ENCODE peak calls at places on chromosomes 7 and 10, in nine cellular contexts. R, F, Y, M, C, H, K, N and B are unnamed samples.

GRCh38 chr10:29712108-29712507 is 77.3 kb upstream of the SVIL start:
- DNase-seq in R (no peak), F (peak), Y (no peak), M (no peak), C (no peak), H (peak), K (no peak), N (no peak), B (peak)

GRCh38 chr10:71084061-71084817 is 128.1 kb upstream of the UNC5B start:
- DNase-seq in R (no peak), F (no peak), Y (no peak), M (no peak), C (no peak), H (no peak), K (no peak), N (no peak), B (peak)

GRCh38 chr7:133070562-133070961 is 11.3 kb downstream of the CHCHD3 start:
- DNase-seq in R (peak), F (peak), Y (no peak), M (no peak), C (peak), H (no peak), K (no peak), N (peak), B (no peak)

GRCh38 chr7:149854611-149855367 is 16.6 kb downstream of the ZNF862 start:
- DNase-seq in R (peak), F (peak), Y (peak), M (peak), C (peak), H (peak), K (no peak), N (peak), B (no peak)

GRCh38 chr7:130228840-130229239 is 21.2 kb downstream of the SSMEM1 start:
- DNase-seq in R (no peak), F (no peak), Y (no peak), M (no peak), C (no peak), H (peak), K (no peak), N (no peak), B (no peak)

GRCh38 chr10:44864637-44865288 is 46.4 kb upstream of the TMEM72 start:
- DNase-seq in R (peak), F (peak), Y (no peak), M (peak), C (peak), H (peak), K (peak), N (peak), B (peak)

GRCh38 chr7:71348751-71349415 is 216.9 kb downstream of the GALNT17 start:
- DNase-seq in R (peak), F (peak), Y (no peak), M (no peak), C (no peak), H (no peak), K (no peak), N (no peak), B (no peak)

GRCh38 chr7:102085223-102085772 is 201.4 kb upstream of the SH2B2 start:
- DNase-seq in R (no peak), F (no peak), Y (no peak), M (no peak), C (no peak), H (no peak), K (no peak), N (no peak), B (no peak)

GRCh38 chr7:70619659-70620058 is 512.3 kb upstream of the GALNT17 start:
- DNase-seq in R (no peak), F (no peak), Y (no peak), M (no peak), C (no peak), H (peak), K (no peak), N (no peak), B (no peak)

GRCh38 chr10:26780793-26781601 is 79.8 kb downstream of the ABI1 start:
- DNase-seq in R (peak), F (peak), Y (peak), M (no peak), C (peak), H (no peak), K (peak), N (peak), B (no peak)

GRCh38 chr7:171364-171904 is 20.9 kb upstream of the FAM20C start:
- DNase-seq in R (no peak), F (peak), Y (no peak), M (peak), C (no peak), H (no peak), K (no peak), N (no peak), B (no peak)

GRCh38 chr10:110805292-110805691 is 66.4 kb upstream of the PDCD4 start:
- DNase-seq in R (peak), F (no peak), Y (no peak), M (no peak), C (no peak), H (no peak), K (no peak), N (no peak), B (no peak)

GRCh38 chr7:138556771-138557484 is 96.9 kb downstream of the TRIM24 start:
- DNase-seq in R (no peak), F (peak), Y (no peak), M (no peak), C (no peak), H (no peak), K (no peak), N (peak), B (no peak)

GRCh38 chr7:44275829-44276570 is 49.4 kb downstream of the CAMK2B start:
- DNase-seq in R (no peak), F (peak), Y (no peak), M (peak), C (no peak), H (peak), K (no peak), N (no peak), B (no peak)

GRCh38 chr10:26486304-26486703 is 48.2 kb downstream of the APBB1IP start:
- DNase-seq in R (peak), F (no peak), Y (peak), M (no peak), C (peak), H (no peak), K (no peak), N (peak), B (no peak)

GRCh38 chr7:111892568-111892967 is 313.6 kb downstream of the DOCK4 start:
- DNase-seq in R (no peak), F (no peak), Y (no peak), M (no peak), C (no peak), H (no peak), K (no peak), N (no peak), B (no peak)

GRCh38 chr10:103926722-103927319 is 8.8 kb upstream of the STN1 start:
- DNase-seq in R (no peak), F (peak), Y (no peak), M (no peak), C (no peak), H (peak), K (no peak), N (no peak), B (no peak)

GRCh38 chr10:11610855-11611247 is 599 bp downstream of the USP6NL start:
- DNase-seq in R (peak), F (peak), Y (no peak), M (peak), C (peak), H (peak), K (no peak), N (peak), B (no peak)

GRCh38 chr7:133629696-133630095 is 376.8 kb downstream of the EXOC4 start:
- DNase-seq in R (no peak), F (no peak), Y (no peak), M (no peak), C (no peak), H (no peak), K (no peak), N (no peak), B (no peak)

GRCh38 chr10:73814896-73815718 is 3.7 kb upstream of the NDST2 start:
- DNase-seq in R (peak), F (peak), Y (no peak), M (no peak), C (no peak), H (no peak), K (no peak), N (peak), B (no peak)

GRCh38 chr7:119572541-119572940 is 700.4 kb upstream of the KCND2 start:
- DNase-seq in R (no peak), F (no peak), Y (no peak), M (no peak), C (no peak), H (no peak), K (no peak), N (no peak), B (no peak)

GRCh38 chr10:84256510-84257342 is 11.9 kb downstream of the RGR start:
- DNase-seq in R (peak), F (peak), Y (peak), M (peak), C (peak), H (peak), K (peak), N (peak), B (peak)

GRCh38 chr7:25118048-25118753 is 6.9 kb downstream of the CYCS start:
- DNase-seq in R (no peak), F (no peak), Y (no peak), M (no peak), C (no peak), H (no peak), K (no peak), N (no peak), B (no peak)

GRCh38 chr7:149870701-149871483 is 2.9 kb upstream of the ATP6V0E2 start:
- DNase-seq in R (no peak), F (no peak), Y (no peak), M (no peak), C (no peak), H (no peak), K (no peak), N (no peak), B (peak)

GRCh38 chr10:28302668-28303488 is at the start of gene MPP7:
- DNase-seq in R (peak), F (peak), Y (peak), M (peak), C (peak), H (peak), K (peak), N (peak), B (peak)
- TF ChIP-seq CTCF in R (peak), F (no peak), Y (peak), M (peak), C (peak), H (peak), K (peak), N (no peak), B (peak)

DNA sequence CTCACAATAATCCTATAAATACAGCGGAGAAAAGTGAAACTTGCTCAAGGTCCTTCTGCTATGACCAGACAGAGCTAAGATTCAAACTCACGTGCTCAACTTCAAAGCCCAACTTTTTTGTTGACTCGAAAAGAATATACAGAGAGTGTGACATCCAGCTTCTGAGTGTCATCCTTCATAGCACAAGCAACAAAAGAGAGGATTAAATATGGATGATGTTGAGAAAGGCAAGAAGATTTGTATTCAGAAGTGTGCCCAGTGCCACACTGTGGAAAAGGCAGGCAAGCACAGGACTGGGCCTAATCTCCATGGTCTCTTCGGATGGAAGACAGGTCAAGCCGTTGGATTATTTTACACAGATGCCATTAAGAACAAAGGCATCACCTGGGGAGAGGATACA is 2.1 kb upstream of the FAM3C start:
- DNase-seq in R (no peak), F (peak), Y (no peak), M (no peak), C (no peak), H (no peak), K (no peak), N (no peak), B (no peak)
- TF ChIP-seq CTCF in R (peak), F (peak), Y (peak), M (peak), C (peak), H (peak), K (no peak), N (peak), B (peak)

DNA sequence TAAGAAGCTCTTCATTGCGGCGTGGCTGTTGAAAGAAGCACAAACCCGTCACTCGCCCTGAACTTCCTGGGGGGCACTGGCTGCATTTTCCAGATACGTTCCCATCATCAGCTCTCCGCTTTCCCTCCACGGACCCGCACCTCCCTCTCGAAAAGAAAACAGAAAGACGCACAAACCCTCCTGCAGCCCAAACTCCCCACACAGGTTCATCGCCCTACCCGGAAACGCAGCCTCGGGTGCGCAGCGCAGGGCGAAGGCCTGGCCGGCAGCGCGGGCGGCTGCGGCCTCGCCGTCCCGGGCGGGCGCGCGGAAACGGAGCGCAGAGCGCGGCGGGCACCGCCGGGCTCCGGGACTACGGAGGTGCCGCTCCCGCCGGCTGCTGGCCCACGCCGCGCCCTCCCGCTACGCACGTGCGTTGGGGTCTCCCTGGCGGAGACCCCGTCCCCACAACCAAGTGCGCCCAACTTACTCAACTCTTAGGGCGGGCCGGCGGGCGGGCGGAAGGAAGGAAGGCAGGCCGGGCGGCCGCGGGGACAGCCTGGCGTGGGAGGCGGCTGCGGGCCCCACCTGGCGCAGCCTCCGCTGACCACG is 822 bp downstream of the ZNF800 start:
- DNase-seq in R (peak), F (peak), Y (no peak), M (no peak), C (peak), H (peak), K (peak), N (peak), B (no peak)
- TF ChIP-seq CTCF in R (no peak), F (no peak), Y (no peak), M (no peak), C (no peak), H (no peak), K (no peak), N (no peak), B (no peak)

GRCh38 chr10:78452782-78453181 is 419.1 kb downstream of the RPS24 start:
- DNase-seq in R (no peak), F (no peak), Y (no peak), M (no peak), C (no peak), H (no peak), K (no peak), N (no peak), B (no peak)
- TF ChIP-seq CTCF in R (no peak), F (no peak), Y (no peak), M (no peak), C (no peak), H (no peak), K (no peak), N (no peak), B (no peak)

GRCh38 chr10:59905066-59905734 is 1.2 kb downstream of the CCDC6 start:
- DNase-seq in R (no peak), F (peak), Y (no peak), M (no peak), C (peak), H (peak), K (peak), N (peak), B (no peak)
- TF ChIP-seq CTCF in R (no peak), F (no peak), Y (no peak), M (no peak), C (no peak), H (no peak), K (no peak), N (no peak), B (no peak)

DNA sequence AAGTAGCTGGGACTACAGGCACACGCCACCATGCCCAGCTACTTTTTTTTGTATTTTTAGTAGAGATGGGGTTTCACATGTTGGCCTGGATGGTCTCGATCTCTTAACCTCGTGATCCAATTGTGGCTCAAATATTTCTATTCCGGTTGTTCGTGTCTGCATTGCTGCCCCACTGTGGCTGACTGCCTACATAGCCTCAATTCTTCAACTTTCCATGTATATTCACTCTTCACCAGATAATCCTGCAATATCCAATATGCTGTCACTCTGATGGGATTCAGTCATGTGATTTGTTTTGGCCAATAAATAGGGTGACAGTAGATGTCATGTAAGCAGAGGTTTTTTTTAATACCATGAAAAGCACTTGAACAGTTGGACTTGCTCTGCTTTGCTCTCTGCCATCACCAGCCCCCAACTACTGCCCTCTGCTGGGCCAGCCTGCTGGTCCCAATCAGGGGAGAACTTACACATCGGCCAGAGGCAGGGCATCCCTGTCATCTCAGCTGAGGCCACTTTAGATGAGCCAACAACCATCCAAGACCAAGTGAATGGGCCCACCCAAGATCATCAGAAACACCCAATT is 56.7 kb downstream of the NSUN6 start:
- DNase-seq in R (peak), F (peak), Y (no peak), M (no peak), C (no peak), H (peak), K (no peak), N (no peak), B (no peak)
- TF ChIP-seq CTCF in R (peak), F (peak), Y (peak), M (peak), C (peak), H (peak), K (peak), N (peak), B (peak)